ENCODE peak calls at places on chromosomes 13 and 19, in five cellular contexts. One of them, this sample, is unnamed.

GRCh38 chr13:36332986-36333385 is 13.2 kb downstream of the SPART start:
- DNase-seq in neural progenitor cell: no peak
- DNase-seq in HCT116: no peak
- DNase-seq in PC-3: peak
- DNase-seq in GM23338: no peak
- DNase-seq in this sample: no peak

GRCh38 chr13:46516624-46517318 is 36.2 kb upstream of the LRCH1 start:
- DNase-seq in HCT116: no peak
- DNase-seq in neural progenitor cell: peak
- DNase-seq in PC-3: no peak
- DNase-seq in GM23338: peak
- DNase-seq in this sample: no peak

GRCh38 chr13:44373601-44374347 is at the start of gene SERP2:
- DNase-seq in neural progenitor cell: peak
- DNase-seq in GM23338: peak
- DNase-seq in HCT116: no peak
- DNase-seq in PC-3: no peak
- DNase-seq in this sample: no peak

GRCh38 chr13:46321494-46322225 is 65.4 kb downstream of the RUBCNL start:
- DNase-seq in HCT116: peak
- DNase-seq in PC-3: peak
- DNase-seq in neural progenitor cell: peak
- DNase-seq in GM23338: peak
- DNase-seq in this sample: peak

GRCh38 chr13:27126877-27127276 is 44.7 kb downstream of the USP12 start:
- DNase-seq in neural progenitor cell: no peak
- DNase-seq in GM23338: no peak
- DNase-seq in HCT116: no peak
- DNase-seq in PC-3: no peak
- DNase-seq in this sample: no peak

GRCh38 chr13:29684441-29684840 is 89.0 kb upstream of the SLC7A1 start:
- DNase-seq in HCT116: no peak
- DNase-seq in GM23338: no peak
- DNase-seq in neural progenitor cell: no peak
- DNase-seq in PC-3: no peak
- DNase-seq in this sample: no peak

GRCh38 chr19:48806518-48806817 is 4.4 kb downstream of the BCAT2 start:
- DNase-seq in PC-3: no peak
- DNase-seq in HCT116: no peak
- DNase-seq in GM23338: peak
- DNase-seq in neural progenitor cell: peak
- DNase-seq in this sample: peak

GRCh38 chr19:39140594-39140993 is 15.0 kb downstream of the PAK4 start:
- DNase-seq in PC-3: no peak
- DNase-seq in neural progenitor cell: no peak
- DNase-seq in HCT116: no peak
- DNase-seq in GM23338: no peak
- DNase-seq in this sample: no peak

GRCh38 chr13:103703246-103703645 is 637.0 kb upstream of the SLC10A2 start:
- DNase-seq in GM23338: no peak
- DNase-seq in PC-3: no peak
- DNase-seq in HCT116: no peak
- DNase-seq in neural progenitor cell: no peak
- DNase-seq in this sample: no peak

GRCh38 chr13:113645329-113645728 is 12.7 kb downstream of the ATP4B start:
- DNase-seq in GM23338: no peak
- DNase-seq in HCT116: no peak
- DNase-seq in neural progenitor cell: no peak
- DNase-seq in PC-3: no peak
- DNase-seq in this sample: no peak

DNA sequence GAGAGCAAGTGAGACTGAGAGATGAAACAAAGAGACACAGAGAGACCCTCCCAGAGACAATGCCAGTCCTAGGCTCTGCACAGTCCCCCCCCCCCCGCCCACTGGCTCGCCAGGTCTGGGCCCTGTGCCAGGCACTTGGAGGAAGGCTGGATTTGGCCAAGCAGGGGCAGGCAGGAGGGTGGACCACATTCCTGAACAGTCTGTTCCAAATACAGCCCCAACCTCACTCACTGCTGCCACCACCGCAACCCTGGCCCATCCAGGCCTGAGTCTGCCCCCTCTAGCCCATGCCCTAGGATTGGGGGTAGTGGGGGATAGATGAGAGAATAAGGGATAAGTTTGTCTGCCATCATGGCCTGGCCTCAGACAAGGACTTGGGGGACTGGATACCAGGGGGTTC is 19.0 kb downstream of the CYP2F1 start:
- DNase-seq in neural progenitor cell: no peak
- DNase-seq in PC-3: no peak
- DNase-seq in HCT116: no peak
- DNase-seq in GM23338: no peak
- DNase-seq in this sample: no peak
- TF ChIP-seq EZH2phosphoT487 in neural progenitor cell: no peak
- TF ChIP-seq EZH2phosphoT487 in PC-3: no peak
- TF ChIP-seq EZH2phosphoT487 in HCT116: no peak
- TF ChIP-seq EZH2phosphoT487 in GM23338: no peak
- TF ChIP-seq EZH2phosphoT487 in this sample: no peak

DNA sequence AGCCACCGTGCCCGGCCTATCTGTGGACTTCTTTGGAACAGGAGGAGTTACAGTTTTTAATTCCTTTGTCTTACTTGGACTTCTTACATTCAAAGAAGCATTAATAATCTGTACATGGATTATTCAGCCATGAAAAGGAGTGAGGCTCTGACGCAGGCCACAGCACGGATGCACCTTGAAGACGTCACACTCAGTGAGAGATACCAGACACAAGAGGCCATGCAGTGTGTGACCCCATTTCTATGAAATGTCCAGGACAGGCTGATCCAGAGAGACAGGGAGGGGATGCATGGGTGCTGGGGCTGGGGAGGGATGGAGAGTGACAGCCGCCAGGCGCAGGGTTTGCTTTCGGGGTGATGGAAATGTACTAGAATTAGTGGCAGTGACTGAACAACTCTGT is 25.5 kb downstream of the PIP5K1C start:
- DNase-seq in HCT116: no peak
- DNase-seq in neural progenitor cell: no peak
- DNase-seq in GM23338: no peak
- DNase-seq in PC-3: no peak
- DNase-seq in this sample: no peak
- H3K4me3 ChIP-seq in HCT116: no peak
- H3K4me3 ChIP-seq in neural progenitor cell: no peak
- H3K4me3 ChIP-seq in GM23338: no peak
- H3K4me3 ChIP-seq in PC-3: no peak
- H3K4me3 ChIP-seq in this sample: no peak

GRCh38 chr19:10835089-10835753 is 791 bp downstream of the TMED1 start:
- DNase-seq in HCT116: no peak
- DNase-seq in neural progenitor cell: no peak
- DNase-seq in GM23338: no peak
- DNase-seq in PC-3: peak
- DNase-seq in this sample: peak

GRCh38 chr19:10839071-10840050 is 3.3 kb upstream of the TMED1 start:
- DNase-seq in PC-3: no peak
- DNase-seq in GM23338: no peak
- DNase-seq in neural progenitor cell: no peak
- DNase-seq in HCT116: no peak
- DNase-seq in this sample: no peak

GRCh38 chr19:10835754-10836477 is at the start of gene TMED1:
- DNase-seq in HCT116: peak
- DNase-seq in PC-3: peak
- DNase-seq in neural progenitor cell: peak
- DNase-seq in GM23338: peak
- DNase-seq in this sample: peak

GRCh38 chr19:10836478-10837325 is 690 bp upstream of the TMED1 start:
- DNase-seq in PC-3: no peak
- DNase-seq in neural progenitor cell: no peak
- DNase-seq in HCT116: peak
- DNase-seq in GM23338: peak
- DNase-seq in this sample: peak

DNA sequence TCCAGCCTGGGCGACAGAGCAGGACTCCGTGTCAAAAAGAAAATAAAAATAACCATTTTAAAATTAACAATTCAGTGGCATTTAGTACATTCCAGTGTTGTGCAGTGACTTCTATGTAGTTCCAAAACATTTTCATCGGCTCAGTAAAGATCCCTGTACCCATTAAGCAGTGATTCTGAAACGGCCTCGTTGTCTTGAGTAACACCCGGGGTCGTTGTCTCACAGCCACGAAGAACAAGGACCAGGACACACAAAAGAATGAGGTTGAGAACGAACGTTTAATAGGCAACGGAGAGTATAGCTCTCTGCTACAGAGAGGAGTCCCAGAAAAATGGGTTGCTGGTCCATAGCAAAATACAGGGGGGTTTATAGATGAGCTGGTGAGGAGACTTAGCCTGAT is 2.4 kb upstream of the TMED1 start:
- DNase-seq in neural progenitor cell: no peak
- DNase-seq in PC-3: no peak
- DNase-seq in HCT116: no peak
- DNase-seq in GM23338: no peak
- DNase-seq in this sample: no peak
- TF ChIP-seq EZH2 in neural progenitor cell: no peak
- TF ChIP-seq EZH2 in PC-3: no peak
- TF ChIP-seq EZH2 in HCT116: no peak
- TF ChIP-seq EZH2 in GM23338: no peak
- TF ChIP-seq EZH2 in this sample: no peak

DNA sequence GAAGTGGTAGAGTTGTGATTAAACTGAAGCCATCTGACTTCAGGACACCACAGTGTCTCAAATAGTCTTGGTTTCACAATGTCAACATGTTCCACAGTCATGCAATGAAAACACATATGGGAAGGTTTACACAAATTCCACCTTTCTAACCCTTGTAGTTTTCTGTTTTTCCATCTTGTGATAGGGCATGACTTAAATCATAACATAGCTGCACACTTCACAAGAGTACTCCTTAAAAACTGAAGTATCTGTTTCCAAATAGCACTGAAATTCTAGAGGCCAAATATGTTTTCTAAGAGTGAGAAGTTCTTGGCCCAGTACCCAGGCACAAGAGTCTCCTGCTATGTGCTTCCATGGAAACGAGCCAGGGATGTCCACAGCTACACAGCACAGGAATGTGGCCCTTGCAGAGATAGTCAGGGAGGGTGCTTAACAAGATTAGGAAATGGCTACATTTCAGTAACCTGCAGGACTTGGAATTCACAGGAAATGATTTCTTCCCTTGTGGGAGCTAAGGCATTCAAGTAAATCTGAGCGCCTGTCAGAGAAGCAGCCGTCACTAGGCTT is 269.1 kb downstream of the NDFIP2 start:
- DNase-seq in neural progenitor cell: peak
- DNase-seq in HCT116: no peak
- DNase-seq in PC-3: peak
- DNase-seq in GM23338: peak
- DNase-seq in this sample: no peak
- TF ChIP-seq EZH2phosphoT487 in neural progenitor cell: no peak
- TF ChIP-seq EZH2phosphoT487 in HCT116: no peak
- TF ChIP-seq EZH2phosphoT487 in PC-3: no peak
- TF ChIP-seq EZH2phosphoT487 in GM23338: no peak
- TF ChIP-seq EZH2phosphoT487 in this sample: no peak

This sample was measured in MM.1S.